ENCODE peak calls at places on chromosomes 2 and 18, in five cellular contexts. One of them, this sample, is unnamed.

GRCh38 chr2:65612654-65613053 is 180.3 kb upstream of the SPRED2 start:
- DNase-seq in fibroblast of mammary gland: no peak
- DNase-seq in bronchial epithelial cell: peak; percentile 65
- DNase-seq in fibroblast of lung: no peak
- DNase-seq in AG04449: no peak
- DNase-seq in this sample: no peak

GRCh38 chr2:53632714-53633113 is 134.9 kb upstream of the CHAC2 start:
- DNase-seq in fibroblast of mammary gland: peak; percentile 5
- DNase-seq in bronchial epithelial cell: peak; percentile 5
- DNase-seq in fibroblast of lung: peak; percentile 90
- DNase-seq in AG04449: peak; percentile 83
- DNase-seq in this sample: no peak

GRCh38 chr2:63544017-63544627 is 44.2 kb downstream of the WDPCP start:
- DNase-seq in fibroblast of mammary gland: peak; percentile 27
- DNase-seq in bronchial epithelial cell: peak; percentile 30
- DNase-seq in fibroblast of lung: peak; percentile 9
- DNase-seq in AG04449: no peak
- DNase-seq in this sample: no peak

GRCh38 chr2:64699712-64700111 is 46.0 kb upstream of the SERTAD2 start:
- DNase-seq in fibroblast of mammary gland: no peak
- DNase-seq in bronchial epithelial cell: no peak
- DNase-seq in fibroblast of lung: no peak
- DNase-seq in AG04449: no peak
- DNase-seq in this sample: no peak

GRCh38 chr2:217749009-217749408 is 253.8 kb downstream of the TNS1 start:
- DNase-seq in fibroblast of mammary gland: no peak
- DNase-seq in bronchial epithelial cell: no peak
- DNase-seq in fibroblast of lung: no peak
- DNase-seq in AG04449: no peak
- DNase-seq in this sample: no peak

GRCh38 chr18:68448736-68449135 is 266.2 kb downstream of the TMX3 start:
- DNase-seq in fibroblast of mammary gland: peak; percentile 83
- DNase-seq in bronchial epithelial cell: peak; percentile 64
- DNase-seq in fibroblast of lung: peak; percentile 95
- DNase-seq in AG04449: peak; percentile 54
- DNase-seq in this sample: no peak

GRCh38 chr2:112243233-112243632 is 11.6 kb downstream of the ZC3H8 start:
- DNase-seq in fibroblast of mammary gland: no peak
- DNase-seq in bronchial epithelial cell: peak; percentile 37
- DNase-seq in fibroblast of lung: no peak
- DNase-seq in AG04449: no peak
- DNase-seq in this sample: no peak

GRCh38 chr2:173963817-173964564 is 1.2 kb downstream of the SP3 start:
- DNase-seq in fibroblast of mammary gland: peak; percentile 82
- DNase-seq in bronchial epithelial cell: peak; percentile 74
- DNase-seq in fibroblast of lung: peak; percentile 82
- DNase-seq in AG04449: no peak
- DNase-seq in this sample: no peak

GRCh38 chr2:109129356-109129920 is 433 bp downstream of the SH3RF3 start:
- DNase-seq in fibroblast of mammary gland: peak; percentile 19
- DNase-seq in bronchial epithelial cell: no peak
- DNase-seq in fibroblast of lung: peak; percentile 52
- DNase-seq in AG04449: no peak
- DNase-seq in this sample: no peak

GRCh38 chr2:115165529-115166109 is 723.2 kb downstream of the DPP10 start:
- DNase-seq in fibroblast of mammary gland: peak; percentile 34
- DNase-seq in bronchial epithelial cell: peak; percentile 38
- DNase-seq in fibroblast of lung: peak; percentile 11
- DNase-seq in AG04449: no peak
- DNase-seq in this sample: no peak

GRCh38 chr18:53380063-53380639 is 844.3 kb downstream of the MBD2 start:
- DNase-seq in fibroblast of mammary gland: peak; percentile 44
- DNase-seq in bronchial epithelial cell: peak; percentile 50
- DNase-seq in fibroblast of lung: peak; percentile 21
- DNase-seq in AG04449: peak; percentile 28
- DNase-seq in this sample: peak; percentile 7

GRCh38 chr18:49460958-49461601 is 635 bp upstream of the DYM start:
- DNase-seq in fibroblast of mammary gland: peak; percentile 61
- DNase-seq in bronchial epithelial cell: peak; percentile 28
- DNase-seq in fibroblast of lung: peak; percentile 13
- DNase-seq in AG04449: no peak
- DNase-seq in this sample: no peak

GRCh38 chr2:56587456-56587855 is 403.7 kb downstream of the CCDC85A start:
- DNase-seq in fibroblast of mammary gland: peak; percentile 1
- DNase-seq in bronchial epithelial cell: no peak
- DNase-seq in fibroblast of lung: peak; percentile 13
- DNase-seq in AG04449: no peak
- DNase-seq in this sample: no peak

GRCh38 chr2:73004889-73005596 is 66.5 kb downstream of the SFXN5 start:
- DNase-seq in fibroblast of mammary gland: no peak
- DNase-seq in bronchial epithelial cell: no peak
- DNase-seq in fibroblast of lung: no peak
- DNase-seq in AG04449: no peak
- DNase-seq in this sample: no peak

GRCh38 chr18:12766986-12767433 is 64.2 kb downstream of the PSMG2 start:
- DNase-seq in fibroblast of mammary gland: no peak
- DNase-seq in bronchial epithelial cell: no peak
- DNase-seq in fibroblast of lung: no peak
- DNase-seq in AG04449: no peak
- DNase-seq in this sample: no peak

GRCh38 chr2:162821176-162821575 is 17.4 kb downstream of the KCNH7 start:
- DNase-seq in fibroblast of mammary gland: no peak
- DNase-seq in bronchial epithelial cell: peak; percentile 29
- DNase-seq in fibroblast of lung: peak; percentile 90
- DNase-seq in AG04449: no peak
- DNase-seq in this sample: peak; percentile 71

GRCh38 chr2:191155608-191156071 is 4.8 kb upstream of the STAT4 start:
- DNase-seq in fibroblast of mammary gland: peak; percentile 74
- DNase-seq in bronchial epithelial cell: peak; percentile 59
- DNase-seq in fibroblast of lung: peak; percentile 56
- DNase-seq in AG04449: no peak
- DNase-seq in this sample: peak; percentile 63

GRCh38 chr2:17713291-17713690 is 40.3 kb downstream of the SMC6 start:
- DNase-seq in fibroblast of mammary gland: no peak
- DNase-seq in bronchial epithelial cell: no peak
- DNase-seq in fibroblast of lung: no peak
- DNase-seq in AG04449: no peak
- DNase-seq in this sample: no peak

GRCh38 chr2:4499316-4499715 is 795.9 kb downstream of the DCDC2C start:
- DNase-seq in fibroblast of mammary gland: no peak
- DNase-seq in bronchial epithelial cell: peak; percentile 1
- DNase-seq in fibroblast of lung: no peak
- DNase-seq in AG04449: no peak
- DNase-seq in this sample: no peak

GRCh38 chr2:84866121-84866520 is 14.8 kb downstream of the TRABD2A start:
- DNase-seq in fibroblast of mammary gland: peak; percentile 86
- DNase-seq in bronchial epithelial cell: no peak
- DNase-seq in fibroblast of lung: no peak
- DNase-seq in AG04449: no peak
- DNase-seq in this sample: no peak

GRCh38 chr2:168457177-168457905 is 1.3 kb downstream of the CERS6 start:
- DNase-seq in fibroblast of mammary gland: no peak
- DNase-seq in bronchial epithelial cell: no peak
- DNase-seq in fibroblast of lung: no peak
- DNase-seq in AG04449: no peak
- DNase-seq in this sample: no peak

GRCh38 chr2:117536139-117536538 is 278.4 kb upstream of the DDX18 start:
- DNase-seq in fibroblast of mammary gland: no peak
- DNase-seq in bronchial epithelial cell: no peak
- DNase-seq in fibroblast of lung: no peak
- DNase-seq in AG04449: no peak
- DNase-seq in this sample: no peak

DNA sequence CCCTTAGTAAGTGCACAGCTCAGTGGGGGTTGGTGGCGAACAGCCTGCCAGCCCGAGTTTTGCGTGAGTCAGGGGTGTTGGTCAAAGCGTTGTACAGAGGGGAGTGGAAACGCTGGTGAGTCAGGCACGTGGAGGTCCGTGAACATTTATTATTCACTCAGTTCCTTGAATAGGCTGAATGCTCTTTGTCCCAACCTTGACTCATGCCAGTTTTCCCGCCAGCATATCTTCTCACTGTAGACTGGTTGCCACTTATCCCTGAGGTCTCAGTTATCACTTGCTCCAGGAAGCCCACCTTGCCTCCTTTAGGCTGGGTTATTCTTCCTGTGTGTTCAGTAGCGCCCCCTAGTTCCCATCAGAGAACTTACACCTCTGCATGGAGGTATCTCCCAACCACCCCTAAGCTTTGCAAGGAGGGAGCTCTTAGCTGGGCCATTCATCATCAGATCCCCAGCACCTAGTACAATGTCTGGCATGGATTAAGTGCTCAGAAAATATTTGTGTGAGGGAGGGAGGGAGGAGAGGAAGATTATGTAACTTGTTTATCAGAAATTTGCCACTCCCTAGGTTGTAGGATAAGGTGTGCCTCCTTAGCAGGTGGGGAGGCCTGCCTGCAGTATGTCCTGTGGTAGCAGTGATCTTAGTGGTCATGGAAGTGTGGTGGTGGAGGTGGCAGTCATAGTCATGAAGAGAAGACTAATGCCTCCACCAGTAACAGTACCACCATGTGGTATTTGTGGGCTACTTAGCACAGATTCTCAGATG is 72.1 kb downstream of the CABLES1 start:
- DNase-seq in fibroblast of mammary gland: peak; percentile 30
- DNase-seq in bronchial epithelial cell: no peak
- DNase-seq in fibroblast of lung: peak; percentile 76
- DNase-seq in AG04449: no peak
- DNase-seq in this sample: no peak
- TF ChIP-seq CTCF in fibroblast of mammary gland: peak; percentile 45
- TF ChIP-seq CTCF in bronchial epithelial cell: peak; percentile 14
- TF ChIP-seq CTCF in fibroblast of lung: peak; percentile 19
- TF ChIP-seq CTCF in AG04449: peak; percentile 9
- TF ChIP-seq CTCF in this sample: peak; percentile 50

GRCh38 chr2:20612835-20613341 is 38.0 kb downstream of the HS1BP3 start:
- DNase-seq in fibroblast of mammary gland: no peak
- DNase-seq in bronchial epithelial cell: no peak
- DNase-seq in fibroblast of lung: no peak
- DNase-seq in AG04449: no peak
- DNase-seq in this sample: no peak

GRCh38 chr2:20611844-20612356 is 39.0 kb downstream of the HS1BP3 start:
- DNase-seq in fibroblast of mammary gland: no peak
- DNase-seq in bronchial epithelial cell: no peak
- DNase-seq in fibroblast of lung: no peak
- DNase-seq in AG04449: no peak
- DNase-seq in this sample: no peak

GRCh38 chr2:20609349-20609994 is 41.4 kb downstream of the HS1BP3 start:
- DNase-seq in fibroblast of mammary gland: peak; percentile 92
- DNase-seq in bronchial epithelial cell: no peak
- DNase-seq in fibroblast of lung: peak; percentile 70
- DNase-seq in AG04449: no peak
- DNase-seq in this sample: no peak

GRCh38 chr2:20609995-20610357 is 40.9 kb downstream of the HS1BP3 start:
- DNase-seq in fibroblast of mammary gland: no peak
- DNase-seq in bronchial epithelial cell: no peak
- DNase-seq in fibroblast of lung: no peak
- DNase-seq in AG04449: no peak
- DNase-seq in this sample: no peak

GRCh38 chr2:20611077-20611843 is 39.6 kb downstream of the HS1BP3 start:
- DNase-seq in fibroblast of mammary gland: peak; percentile 98
- DNase-seq in bronchial epithelial cell: peak; percentile 72
- DNase-seq in fibroblast of lung: peak; percentile 97
- DNase-seq in AG04449: no peak
- DNase-seq in this sample: no peak
- TF ChIP-seq CTCF in fibroblast of mammary gland: no peak
- TF ChIP-seq CTCF in bronchial epithelial cell: no peak
- TF ChIP-seq CTCF in fibroblast of lung: no peak
- TF ChIP-seq CTCF in AG04449: no peak
- TF ChIP-seq CTCF in this sample: no peak

GRCh38 chr2:157838442-157839161 is 37.5 kb downstream of the ACVR1 start:
- DNase-seq in fibroblast of mammary gland: peak; percentile 89
- DNase-seq in bronchial epithelial cell: peak; percentile 85
- DNase-seq in fibroblast of lung: peak; percentile 88
- DNase-seq in AG04449: peak; percentile 49
- DNase-seq in this sample: no peak

GRCh38 chr2:157837851-157838441 is 38.2 kb downstream of the ACVR1 start:
- DNase-seq in fibroblast of mammary gland: peak; percentile 29
- DNase-seq in bronchial epithelial cell: no peak
- DNase-seq in fibroblast of lung: peak; percentile 33
- DNase-seq in AG04449: no peak
- DNase-seq in this sample: no peak

GRCh38 chr2:157835425-157835824 is 40.7 kb downstream of the ACVR1 start:
- DNase-seq in fibroblast of mammary gland: no peak
- DNase-seq in bronchial epithelial cell: no peak
- DNase-seq in fibroblast of lung: no peak
- DNase-seq in AG04449: no peak
- DNase-seq in this sample: no peak

GRCh38 chr2:157839162-157839801 is 36.8 kb downstream of the ACVR1 start:
- DNase-seq in fibroblast of mammary gland: peak; percentile 70
- DNase-seq in bronchial epithelial cell: peak; percentile 15
- DNase-seq in fibroblast of lung: peak; percentile 79
- DNase-seq in AG04449: no peak
- DNase-seq in this sample: no peak

DNA sequence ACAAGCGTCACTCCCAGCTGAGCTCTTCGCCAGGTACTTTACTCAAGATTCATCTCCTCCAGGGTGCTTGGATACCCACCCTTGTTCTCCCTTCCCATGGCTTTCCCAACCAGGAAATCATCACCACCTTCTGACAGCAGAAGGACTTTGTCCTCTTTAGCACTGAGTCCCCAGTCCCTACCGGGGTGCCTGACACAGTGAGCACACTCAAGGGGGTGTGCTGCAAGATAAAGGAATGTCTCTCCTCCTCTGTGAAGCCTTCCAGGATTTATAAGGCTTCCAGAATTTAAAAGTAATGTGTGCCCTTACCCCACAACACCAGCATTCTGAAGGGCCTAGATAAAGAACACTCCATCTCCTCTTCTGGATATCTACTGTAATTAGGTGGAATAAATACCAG is 39.6 kb downstream of the ACVR1 start:
- DNase-seq in fibroblast of mammary gland: no peak
- DNase-seq in bronchial epithelial cell: no peak
- DNase-seq in fibroblast of lung: no peak
- DNase-seq in AG04449: no peak
- DNase-seq in this sample: no peak
- TF ChIP-seq CTCF in fibroblast of mammary gland: no peak
- TF ChIP-seq CTCF in bronchial epithelial cell: no peak
- TF ChIP-seq CTCF in fibroblast of lung: no peak
- TF ChIP-seq CTCF in AG04449: no peak
- TF ChIP-seq CTCF in this sample: no peak

DNA sequence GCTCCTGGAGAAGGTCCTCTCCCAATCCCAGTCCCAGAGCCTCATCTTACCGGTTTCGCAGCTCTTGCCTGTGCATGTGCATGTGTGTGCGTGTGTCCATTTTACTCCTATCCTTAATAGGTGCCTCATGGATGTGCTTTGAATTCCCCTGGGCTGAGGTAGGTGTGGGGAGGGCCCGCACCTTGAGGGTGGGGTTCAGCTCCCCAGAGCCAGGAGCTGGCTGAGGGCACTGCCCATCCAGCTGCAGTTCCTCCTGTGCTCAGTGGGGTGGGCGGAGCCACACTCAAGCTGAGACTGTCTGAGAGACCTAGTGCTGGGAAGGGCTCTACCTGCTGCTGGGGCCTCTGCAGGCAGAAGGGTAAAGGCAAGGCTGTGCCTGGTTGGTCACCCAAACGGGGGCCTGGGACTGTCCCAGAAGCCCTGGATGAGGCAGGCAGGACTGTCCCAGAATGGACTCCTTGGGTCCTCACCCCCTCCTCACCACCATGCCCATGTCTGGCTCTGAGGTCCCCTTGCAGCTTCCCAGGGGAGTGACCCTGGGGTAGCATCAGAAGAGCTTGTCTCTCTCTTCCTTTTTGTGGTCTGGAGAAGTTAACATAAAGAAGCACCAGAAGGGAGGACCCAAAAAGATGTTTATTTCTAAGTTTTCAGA is 8.9 kb downstream of the GDF7 start:
- DNase-seq in fibroblast of mammary gland: no peak
- DNase-seq in bronchial epithelial cell: peak; percentile 35
- DNase-seq in fibroblast of lung: no peak
- DNase-seq in AG04449: no peak
- DNase-seq in this sample: no peak
- TF ChIP-seq CTCF in fibroblast of mammary gland: no peak
- TF ChIP-seq CTCF in bronchial epithelial cell: no peak
- TF ChIP-seq CTCF in fibroblast of lung: no peak
- TF ChIP-seq CTCF in AG04449: no peak
- TF ChIP-seq CTCF in this sample: no peak